ENCODE peak calls at places on chromosomes 5 and 9, in nine cellular contexts. K is A549, N is body of pancreas, M is dorsolateral prefrontal cortex, Z is BJ, A is fibroblast of lung, I is Panc1, F is choroid plexus epithelial cell, X is Calu3. P is an unnamed sample.

GRCh38 chr5:142441638-142442037 is 116.8 kb upstream of the SPRY4 start:
- DNase-seq in X (no peak), Z (no peak), K (no peak), F (peak), N (no peak), A (no peak), I (no peak), M (no peak), P (peak)

GRCh38 chr9:38020251-38021076 is 48.6 kb downstream of the SHB start:
- DNase-seq in N (no peak), M (no peak), X (no peak), A (no peak), Z (no peak), I (no peak), F (no peak), K (no peak), P (no peak)

GRCh38 chr9:117191504-117192375 is 223.1 kb downstream of the ASTN2 start:
- DNase-seq in N (no peak), I (no peak), K (no peak), Z (no peak), A (no peak), M (no peak), X (no peak), F (no peak), P (no peak)

GRCh38 chr5:179158556-179158955 is 98.4 kb downstream of the ZNF354C start:
- DNase-seq in X (no peak), K (no peak), I (no peak), A (no peak), M (peak), N (no peak), Z (no peak), F (no peak), P (no peak)

GRCh38 chr9:134947265-134947955 is 29.7 kb upstream of the FCN1 start:
- DNase-seq in N (no peak), Z (no peak), A (no peak), X (no peak), K (no peak), I (no peak), F (no peak), M (peak), P (no peak)

GRCh38 chr5:149886060-149886459 is 58.5 kb downstream of the PDE6A start:
- DNase-seq in X (no peak), K (no peak), M (no peak), N (no peak), Z (no peak), I (no peak), A (peak), F (peak), P (no peak)

GRCh38 chr9:136143215-136144001 is 24.7 kb upstream of the TMEM250 start:
- DNase-seq in X (peak), I (no peak), K (peak), A (no peak), N (peak), F (peak), M (no peak), Z (no peak), P (peak)

GRCh38 chr9:127769101-127769500 is 9.4 kb downstream of the SH2D3C start:
- DNase-seq in K (no peak), Z (no peak), N (no peak), X (no peak), M (no peak), F (no peak), I (no peak), A (no peak), P (no peak)

GRCh38 chr5:153445875-153446567 is 44.4 kb upstream of the GRIA1 start:
- DNase-seq in M (no peak), K (peak), X (peak), F (no peak), N (peak), Z (no peak), I (no peak), A (peak), P (no peak)

GRCh38 chr5:132489871-132490483 is 596 bp downstream of the IRF1 start:
- DNase-seq in N (peak), I (no peak), Z (no peak), M (peak), K (peak), F (peak), A (peak), X (no peak), P (peak)
- TF ChIP-seq CTCF in N (peak), I (no peak), Z (peak), M (no peak), K (peak), F (peak), A (peak), X (peak), P (no peak)

GRCh38 chr9:15422355-15423327 is at the start of gene SNAPC3:
- DNase-seq in M (peak), I (no peak), Z (peak), X (peak), A (peak), F (peak), N (peak), K (peak), P (peak)
- TF ChIP-seq CTCF in M (no peak), I (no peak), Z (no peak), X (no peak), A (no peak), F (peak), N (no peak), K (no peak), P (no peak)

GRCh38 chr9:33718987-33719386 is 76.4 kb upstream of the PRSS3 start:
- DNase-seq in N (no peak), M (peak), I (no peak), Z (no peak), A (peak), K (no peak), X (no peak), F (peak), P (no peak)

GRCh38 chr9:33722359-33722675 is 73.0 kb upstream of the PRSS3 start:
- DNase-seq in F (no peak), Z (no peak), K (no peak), M (no peak), I (no peak), X (no peak), A (no peak), N (no peak), P (no peak)

GRCh38 chr9:33714989-33715388 is 80.4 kb upstream of the PRSS3 start:
- DNase-seq in F (no peak), A (no peak), K (no peak), Z (no peak), M (no peak), N (no peak), X (no peak), I (no peak), P (no peak)

GRCh38 chr9:33721674-33722358 is 73.5 kb upstream of the PRSS3 start:
- DNase-seq in I (peak), N (peak), Z (no peak), A (peak), K (peak), X (peak), M (peak), F (peak), P (peak)

GRCh38 chr9:33719581-33720374 is 75.6 kb upstream of the PRSS3 start:
- DNase-seq in X (peak), N (peak), K (peak), F (peak), A (no peak), I (no peak), Z (no peak), M (peak), P (peak)
- TF ChIP-seq CTCF in X (peak), N (peak), K (peak), F (peak), A (peak), I (peak), Z (peak), M (no peak), P (peak)

DNA sequence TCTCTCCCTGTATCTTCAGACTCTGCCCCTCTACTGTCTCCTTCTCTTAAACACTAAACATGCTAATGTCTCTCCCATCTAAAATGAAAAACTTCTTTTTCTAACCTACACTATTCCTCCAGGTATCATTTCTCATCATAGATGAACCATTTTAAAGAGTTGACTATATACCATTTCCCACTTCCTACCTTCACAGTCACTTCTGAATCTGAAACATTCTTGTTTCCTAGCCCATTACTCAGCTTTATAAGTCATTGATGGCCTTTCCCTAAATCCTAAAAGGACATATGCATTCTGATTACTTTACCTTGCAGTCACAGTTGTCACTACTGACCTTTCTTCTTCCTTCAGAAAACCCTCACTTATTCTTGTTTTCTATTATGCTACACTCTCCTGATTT is 118.2 kb downstream of the SSBP2 start:
- DNase-seq in Z (no peak), I (no peak), N (no peak), M (no peak), F (no peak), X (no peak), K (no peak), A (no peak), P (no peak)
- TF ChIP-seq CTCF in Z (no peak), I (no peak), N (no peak), M (no peak), F (no peak), X (no peak), K (no peak), A (no peak), P (no peak)

GRCh38 chr5:95697781-95698681 is 15.2 kb upstream of the SPATA9 start:
- DNase-seq in N (no peak), X (no peak), Z (no peak), M (no peak), A (no peak), F (peak), I (no peak), K (peak), P (no peak)

GRCh38 chr5:95701074-95701473 is 18.3 kb upstream of the SPATA9 start:
- DNase-seq in Z (no peak), A (peak), I (no peak), X (no peak), N (no peak), K (no peak), M (no peak), F (no peak), P (no peak)

GRCh38 chr5:95704150-95704549 is 21.4 kb upstream of the SPATA9 start:
- DNase-seq in Z (no peak), X (no peak), I (no peak), M (no peak), A (no peak), F (peak), N (no peak), K (no peak), P (no peak)

DNA sequence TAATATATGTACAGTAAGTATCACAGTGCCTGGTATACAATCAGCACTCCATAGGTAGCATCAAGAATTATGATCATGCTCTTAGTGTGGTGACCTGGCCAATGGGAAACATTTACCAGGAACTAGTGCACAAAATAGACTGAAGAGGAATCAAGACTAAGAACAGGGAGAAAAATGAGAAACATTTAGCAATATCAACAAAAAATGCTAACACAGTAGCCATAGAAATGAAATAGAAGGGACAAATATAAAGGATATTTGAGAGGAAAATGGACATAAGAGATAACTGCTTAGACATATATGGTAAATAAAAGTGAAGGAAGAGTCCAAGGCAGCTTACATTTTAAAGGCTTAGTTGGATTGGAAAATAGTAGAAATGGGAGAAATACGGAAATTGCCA is 16.5 kb upstream of the SPATA9 start:
- DNase-seq in F (no peak), X (no peak), M (no peak), K (no peak), N (no peak), I (no peak), Z (no peak), A (no peak), P (no peak)
- TF ChIP-seq CTCF in F (no peak), X (no peak), M (no peak), K (no peak), N (no peak), I (no peak), Z (no peak), A (no peak), P (no peak)

GRCh38 chr9:5608298-5609254 is 20.3 kb upstream of the RIC1 start:
- DNase-seq in K (no peak), N (peak), A (no peak), X (peak), M (no peak), F (peak), Z (no peak), I (no peak), P (no peak)
- TF ChIP-seq CTCF in K (no peak), N (no peak), A (no peak), X (no peak), M (no peak), F (no peak), Z (no peak), I (no peak), P (no peak)

GRCh38 chr9:137423001-137423809 is at the start of the genes EXD3 and NOXA1:
- DNase-seq in A (peak), K (peak), F (peak), X (peak), Z (peak), I (peak), N (peak), M (peak), P (peak)
- TF ChIP-seq CTCF in A (peak), K (peak), F (peak), X (peak), Z (peak), I (peak), N (peak), M (no peak), P (peak)

DNA sequence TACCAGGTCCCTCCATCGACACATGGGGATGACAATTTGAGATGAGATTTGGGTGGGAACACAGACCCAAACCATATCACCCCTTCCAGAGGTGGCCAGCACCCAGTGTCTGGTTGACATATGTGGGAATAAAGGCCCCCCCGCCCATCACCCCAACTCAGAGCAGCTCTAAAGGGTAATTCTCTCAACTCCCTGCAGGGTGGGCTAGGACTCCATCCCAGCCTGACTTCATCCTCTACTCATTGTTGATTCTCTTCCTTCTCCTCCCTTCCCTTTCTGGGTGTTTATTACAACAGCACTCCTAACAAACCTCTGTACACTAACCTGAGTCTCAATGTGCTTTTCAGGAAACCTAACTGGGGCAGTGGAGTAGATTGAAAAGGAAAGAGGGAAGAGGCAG is 339.9 kb downstream of the ACTL7B start:
- DNase-seq in F (no peak), I (no peak), M (no peak), K (no peak), N (no peak), Z (no peak), A (no peak), X (no peak), P (no peak)
- TF ChIP-seq CTCF in F (peak), I (no peak), M (no peak), K (no peak), N (no peak), Z (no peak), A (no peak), X (no peak), P (no peak)

P was measured in activated CD8-positive, alpha-beta T cell treated with anti-CD3 and anti-CD28 coated beads for 36 hours.